ENCODE peak calls at places on chromosome 20, in six cellular contexts. D is breast epithelium, K is GOT3, T is bronchial epithelial cell, H is HL-60, Y is NCI-H1417. N is an unnamed sample.
A peak's percentile ranks its signal among the peaks of the same experiment; 100 is the strongest.

GRCh38 chr20:17710379-17711305 is 10.9 kb downstream of the BANF2 start:
- DNase-seq in D (no peak), K (no peak), T (no peak), H (no peak), Y (no peak), N (no peak)

GRCh38 chr20:30610751-30611150 is 646.7 kb upstream of the DEFB115 start:
- DNase-seq in D (no peak), K (no peak), T (no peak), H (no peak), Y (no peak), N (no peak)

GRCh38 chr20:50572922-50573777 is 63.0 kb downstream of the PTPN1 start:
- DNase-seq in D (no peak), K (peak; percentile 70), T (no peak), H (no peak), Y (no peak), N (no peak)

GRCh38 chr20:39631557-39631956 is 669.4 kb downstream of the DHX35 start:
- DNase-seq in D (no peak), K (no peak), T (peak; percentile 85), H (no peak), Y (no peak), N (no peak)

GRCh38 chr20:31494131-31494530 is 19.0 kb downstream of the REM1 start:
- DNase-seq in D (no peak), K (no peak), T (peak; percentile 65), H (no peak), Y (no peak), N (no peak)

GRCh38 chr20:25051386-25052155 is 6.4 kb downstream of the ACSS1 start:
- DNase-seq in D (no peak), K (no peak), T (no peak), H (no peak), Y (no peak), N (no peak)

GRCh38 chr20:3628502-3629314 is 34.5 kb downstream of the GFRA4 start:
- DNase-seq in D (no peak), K (no peak), T (no peak), H (no peak), Y (no peak), N (no peak)

GRCh38 chr20:7226156-7226555 is 458.7 kb downstream of the BMP2 start:
- DNase-seq in D (no peak), K (no peak), T (no peak), H (no peak), Y (no peak), N (no peak)

GRCh38 chr20:51500311-51500710 is 42.2 kb downstream of the NFATC2 start:
- DNase-seq in D (no peak), K (no peak), T (peak; percentile 83), H (peak; percentile 95), Y (no peak), N (peak; percentile 21)

GRCh38 chr20:10955166-10955565 is 281.4 kb upstream of the JAG1 start:
- DNase-seq in D (no peak), K (no peak), T (no peak), H (no peak), Y (no peak), N (no peak)

GRCh38 chr20:43015566-43015965 is 174.1 kb downstream of the PTPRT start:
- DNase-seq in D (no peak), K (no peak), T (no peak), H (no peak), Y (no peak), N (no peak)

GRCh38 chr20:48789185-48789668 is 38.6 kb downstream of the PREX1 start:
- DNase-seq in D (no peak), K (no peak), T (no peak), H (no peak), Y (no peak), N (no peak)

GRCh38 chr20:10076126-10077080 is 41.6 kb downstream of the ANKEF1 start:
- DNase-seq in D (no peak), K (no peak), T (peak; percentile 84), H (no peak), Y (no peak), N (no peak)

GRCh38 chr20:36063916-36064660 is 90.5 kb upstream of the EPB41L1 start:
- DNase-seq in D (no peak), K (no peak), T (no peak), H (no peak), Y (no peak), N (no peak)

GRCh38 chr20:61561111-61561830 is 309.2 kb downstream of the CDH4 start:
- DNase-seq in D (no peak), K (no peak), T (no peak), H (no peak), Y (no peak), N (no peak)

GRCh38 chr20:25277941-25278521 is 30.1 kb downstream of the PYGB start:
- DNase-seq in D (no peak), K (no peak), T (no peak), H (no peak), Y (no peak), N (peak; percentile 60)

GRCh38 chr20:4455996-4456395 is 265.7 kb upstream of the PRND start:
- DNase-seq in D (no peak), K (no peak), T (no peak), H (no peak), Y (no peak), N (no peak)

GRCh38 chr20:10453241-10453640 is 18.1 kb downstream of the SLX4IP start:
- DNase-seq in D (no peak), K (no peak), T (no peak), H (peak; percentile 95), Y (no peak), N (no peak)

GRCh38 chr20:14992961-14993360 is 655.5 kb upstream of the FLRT3 start:
- DNase-seq in D (no peak), K (no peak), T (peak; percentile 2), H (no peak), Y (no peak), N (no peak)

GRCh38 chr20:3164043-3164762 is 4.5 kb upstream of the FASTKD5 start:
- DNase-seq in D (no peak), K (no peak), T (no peak), H (no peak), Y (no peak), N (no peak)

GRCh38 chr20:47359533-47360206 is 3.2 kb upstream of the ZMYND8 start:
- DNase-seq in D (no peak), K (no peak), T (no peak), H (no peak), Y (no peak), N (no peak)

GRCh38 chr20:19815553-19815991 is 57.5 kb downstream of the RIN2 start:
- DNase-seq in D (no peak), K (peak; percentile 66), T (peak; percentile 99), H (no peak), Y (no peak), N (no peak)

GRCh38 chr20:44200371-44200770 is 10.2 kb downstream of the OSER1 start:
- DNase-seq in D (no peak), K (no peak), T (no peak), H (no peak), Y (no peak), N (no peak)

GRCh38 chr20:17504898-17505663 is 26.1 kb downstream of the BFSP1 start:
- DNase-seq in D (peak; percentile 21), K (no peak), T (peak; percentile 68), H (peak; percentile 47), Y (peak; percentile 22), N (peak; percentile 83)

GRCh38 chr20:7371518-7372158 is 568.6 kb downstream of the HAO1 start:
- DNase-seq in D (no peak), K (no peak), T (peak; percentile 71), H (no peak), Y (no peak), N (no peak)

GRCh38 chr20:24912397-24913075 is 36.5 kb upstream of the CST7 start:
- DNase-seq in D (no peak), K (no peak), T (no peak), H (no peak), Y (no peak), N (no peak)

GRCh38 chr20:10769700-10770099 is 95.9 kb upstream of the JAG1 start:
- DNase-seq in D (no peak), K (no peak), T (peak; percentile 78), H (no peak), Y (no peak), N (no peak)

GRCh38 chr20:37220796-37221195 is 40.8 kb downstream of the GHRH start:
- DNase-seq in D (no peak), K (no peak), T (no peak), H (no peak), Y (no peak), N (no peak)

GRCh38 chr20:17598013-17598550 is 28.2 kb downstream of the DSTN start:
- DNase-seq in D (no peak), K (no peak), T (no peak), H (no peak), Y (no peak), N (no peak)

N was measured in suprapubic skin.